ENCODE peak calls at places on chromosomes 5 and 9, in eight cellular contexts. One of them, this sample, is unnamed. For H3K4me1, the result is how much of the 10 kb centered on the place peaks cover.

GRCh38 chr9:22617156-22617555 is 170.5 kb downstream of the DMRTA1 start:
- DNase-seq in colonic mucosa: no peak
- DNase-seq in IMR-90: no peak
- DNase-seq in mammary epithelial cell: no peak
- DNase-seq in kidney: no peak
- DNase-seq in PC-3: peak
- DNase-seq in HCT116: no peak
- DNase-seq in GM12878: no peak
- DNase-seq in this sample: no peak

GRCh38 chr5:173155912-173156311 is 11.6 kb downstream of the BNIP1 start:
- DNase-seq in PC-3: no peak
- DNase-seq in colonic mucosa: no peak
- DNase-seq in HCT116: no peak
- DNase-seq in GM12878: no peak
- DNase-seq in IMR-90: peak
- DNase-seq in mammary epithelial cell: no peak
- DNase-seq in kidney: no peak
- DNase-seq in this sample: no peak

GRCh38 chr5:181263633-181264032 is 2.7 kb upstream of the TRIM52 start:
- DNase-seq in IMR-90: no peak
- DNase-seq in colonic mucosa: no peak
- DNase-seq in GM12878: no peak
- DNase-seq in kidney: no peak
- DNase-seq in HCT116: no peak
- DNase-seq in PC-3: no peak
- DNase-seq in mammary epithelial cell: no peak
- DNase-seq in this sample: no peak

GRCh38 chr9:34589656-34590375 is at the start of gene CNTFR:
- DNase-seq in HCT116: no peak
- DNase-seq in kidney: no peak
- DNase-seq in mammary epithelial cell: no peak
- DNase-seq in PC-3: no peak
- DNase-seq in colonic mucosa: peak
- DNase-seq in GM12878: no peak
- DNase-seq in IMR-90: no peak
- DNase-seq in this sample: no peak

GRCh38 chr9:111301195-111301594 is 28.8 kb downstream of the OR2K2 start:
- DNase-seq in PC-3: peak
- DNase-seq in mammary epithelial cell: peak
- DNase-seq in kidney: no peak
- DNase-seq in colonic mucosa: no peak
- DNase-seq in GM12878: no peak
- DNase-seq in HCT116: no peak
- DNase-seq in IMR-90: peak
- DNase-seq in this sample: peak

GRCh38 chr5:107593009-107593408 is 77.7 kb downstream of the EFNA5 start:
- DNase-seq in PC-3: no peak
- DNase-seq in colonic mucosa: no peak
- DNase-seq in HCT116: no peak
- DNase-seq in kidney: no peak
- DNase-seq in GM12878: no peak
- DNase-seq in IMR-90: no peak
- DNase-seq in mammary epithelial cell: no peak
- DNase-seq in this sample: no peak

GRCh38 chr9:134294228-134295071 is 31.8 kb upstream of the RXRA start:
- DNase-seq in PC-3: no peak
- DNase-seq in GM12878: no peak
- DNase-seq in kidney: peak
- DNase-seq in mammary epithelial cell: no peak
- DNase-seq in IMR-90: no peak
- DNase-seq in HCT116: no peak
- DNase-seq in colonic mucosa: no peak
- DNase-seq in this sample: peak

GRCh38 chr5:56688402-56688801 is 126.9 kb upstream of the MAP3K1 start:
- DNase-seq in IMR-90: no peak
- DNase-seq in kidney: no peak
- DNase-seq in PC-3: no peak
- DNase-seq in colonic mucosa: no peak
- DNase-seq in HCT116: no peak
- DNase-seq in GM12878: no peak
- DNase-seq in mammary epithelial cell: no peak
- DNase-seq in this sample: no peak

GRCh38 chr5:88480245-88480644 is 211.6 kb upstream of the TMEM161B start:
- DNase-seq in mammary epithelial cell: no peak
- DNase-seq in IMR-90: no peak
- DNase-seq in PC-3: no peak
- DNase-seq in kidney: no peak
- DNase-seq in HCT116: no peak
- DNase-seq in colonic mucosa: no peak
- DNase-seq in GM12878: no peak
- DNase-seq in this sample: no peak

GRCh38 chr9:33815781-33816180 is 1.2 kb upstream of the UBE2R2 start:
- DNase-seq in mammary epithelial cell: no peak
- DNase-seq in HCT116: no peak
- DNase-seq in colonic mucosa: no peak
- DNase-seq in kidney: peak
- DNase-seq in GM12878: no peak
- DNase-seq in IMR-90: no peak
- DNase-seq in PC-3: no peak
- DNase-seq in this sample: no peak

GRCh38 chr9:137236936-137237421 is 4.1 kb upstream of the TUBB4B start:
- DNase-seq in GM12878: no peak
- DNase-seq in mammary epithelial cell: no peak
- DNase-seq in HCT116: no peak
- DNase-seq in PC-3: no peak
- DNase-seq in colonic mucosa: no peak
- DNase-seq in IMR-90: no peak
- DNase-seq in kidney: no peak
- DNase-seq in this sample: no peak

GRCh38 chr5:42749020-42749419 is 7.6 kb upstream of the CCDC152 start:
- DNase-seq in mammary epithelial cell: peak
- DNase-seq in GM12878: no peak
- DNase-seq in HCT116: no peak
- DNase-seq in IMR-90: peak
- DNase-seq in PC-3: peak
- DNase-seq in kidney: no peak
- DNase-seq in colonic mucosa: no peak
- DNase-seq in this sample: no peak

GRCh38 chr5:42750507-42750906 is 6.1 kb upstream of the CCDC152 start:
- DNase-seq in IMR-90: no peak
- DNase-seq in mammary epithelial cell: no peak
- DNase-seq in HCT116: no peak
- DNase-seq in GM12878: no peak
- DNase-seq in colonic mucosa: no peak
- DNase-seq in PC-3: no peak
- DNase-seq in kidney: no peak
- DNase-seq in this sample: no peak

GRCh38 chr5:42740920-42741319 is 15.7 kb upstream of the CCDC152 start:
- DNase-seq in PC-3: no peak
- DNase-seq in mammary epithelial cell: no peak
- DNase-seq in kidney: no peak
- DNase-seq in colonic mucosa: no peak
- DNase-seq in IMR-90: no peak
- DNase-seq in GM12878: no peak
- DNase-seq in HCT116: no peak
- DNase-seq in this sample: no peak

GRCh38 chr5:42745856-42746255 is 10.8 kb upstream of the CCDC152 start:
- DNase-seq in mammary epithelial cell: no peak
- DNase-seq in PC-3: no peak
- DNase-seq in IMR-90: no peak
- DNase-seq in HCT116: no peak
- DNase-seq in kidney: no peak
- DNase-seq in GM12878: no peak
- DNase-seq in colonic mucosa: no peak
- DNase-seq in this sample: no peak

GRCh38 chr5:42745426-42745825 is 11.2 kb upstream of the CCDC152 start:
- DNase-seq in mammary epithelial cell: no peak
- DNase-seq in IMR-90: no peak
- DNase-seq in GM12878: no peak
- DNase-seq in HCT116: peak
- DNase-seq in colonic mucosa: peak
- DNase-seq in kidney: no peak
- DNase-seq in PC-3: peak
- DNase-seq in this sample: no peak
- TF ChIP-seq CTCF in mammary epithelial cell: peak
- TF ChIP-seq CTCF in IMR-90: peak
- TF ChIP-seq CTCF in GM12878: peak
- TF ChIP-seq CTCF in HCT116: no peak
- TF ChIP-seq CTCF in colonic mucosa: peak
- TF ChIP-seq CTCF in kidney: peak
- TF ChIP-seq CTCF in PC-3: peak
- TF ChIP-seq CTCF in this sample: peak

GRCh38 chr5:124461857-124462423 is 284.5 kb downstream of the ZNF608 start:
- DNase-seq in PC-3: no peak
- DNase-seq in kidney: no peak
- DNase-seq in HCT116: no peak
- DNase-seq in GM12878: no peak
- DNase-seq in colonic mucosa: no peak
- DNase-seq in mammary epithelial cell: no peak
- DNase-seq in IMR-90: no peak
- DNase-seq in this sample: no peak

GRCh38 chr5:124460666-124461065 is 285.8 kb downstream of the ZNF608 start:
- DNase-seq in colonic mucosa: no peak
- DNase-seq in kidney: no peak
- DNase-seq in mammary epithelial cell: no peak
- DNase-seq in GM12878: no peak
- DNase-seq in HCT116: no peak
- DNase-seq in PC-3: no peak
- DNase-seq in IMR-90: no peak
- DNase-seq in this sample: no peak

GRCh38 chr5:124463840-124464239 is 282.6 kb downstream of the ZNF608 start:
- DNase-seq in PC-3: no peak
- DNase-seq in IMR-90: no peak
- DNase-seq in HCT116: no peak
- DNase-seq in colonic mucosa: no peak
- DNase-seq in mammary epithelial cell: no peak
- DNase-seq in kidney: no peak
- DNase-seq in GM12878: no peak
- DNase-seq in this sample: peak

GRCh38 chr5:124460000-124460399 is 286.4 kb downstream of the ZNF608 start:
- DNase-seq in HCT116: no peak
- DNase-seq in GM12878: no peak
- DNase-seq in colonic mucosa: no peak
- DNase-seq in mammary epithelial cell: no peak
- DNase-seq in IMR-90: no peak
- DNase-seq in kidney: no peak
- DNase-seq in PC-3: no peak
- DNase-seq in this sample: no peak

DNA sequence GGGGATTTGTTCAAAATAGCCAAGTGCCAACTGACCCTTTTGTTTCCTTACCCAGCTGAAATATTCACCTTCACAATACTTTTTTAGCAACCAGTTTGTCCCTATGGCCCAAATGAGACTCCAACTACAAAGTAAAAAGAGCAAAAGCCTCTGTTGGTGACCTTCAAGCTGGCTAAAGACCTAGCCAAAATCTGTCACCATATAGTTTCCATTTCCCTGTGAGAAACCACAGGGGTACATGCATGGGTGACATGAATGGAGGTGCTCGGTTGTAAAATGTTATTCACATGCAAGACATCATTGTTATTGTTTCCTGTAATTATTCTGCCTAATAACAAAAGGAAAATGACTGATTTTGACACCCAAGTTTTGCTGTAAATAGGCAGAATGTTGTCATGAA is 285.3 kb downstream of the ZNF608 start:
- DNase-seq in colonic mucosa: no peak
- DNase-seq in mammary epithelial cell: no peak
- DNase-seq in GM12878: no peak
- DNase-seq in HCT116: no peak
- DNase-seq in IMR-90: no peak
- DNase-seq in PC-3: no peak
- DNase-seq in kidney: no peak
- DNase-seq in this sample: no peak
- H3K4me1 ChIP-seq in colonic mucosa: under half
- H3K4me1 ChIP-seq in mammary epithelial cell: under half
- H3K4me1 ChIP-seq in GM12878: under half
- H3K4me1 ChIP-seq in HCT116: under half
- H3K4me1 ChIP-seq in IMR-90: under half
- H3K4me1 ChIP-seq in PC-3: under half
- H3K4me1 ChIP-seq in kidney: under half
- H3K4me1 ChIP-seq in this sample: under half

GRCh38 chr9:91098203-91098602 is 263.5 kb downstream of the AUH start:
- DNase-seq in PC-3: no peak
- DNase-seq in colonic mucosa: no peak
- DNase-seq in GM12878: no peak
- DNase-seq in mammary epithelial cell: no peak
- DNase-seq in HCT116: no peak
- DNase-seq in IMR-90: no peak
- DNase-seq in kidney: no peak
- DNase-seq in this sample: no peak

GRCh38 chr9:91101598-91102168 is 260.0 kb downstream of the AUH start:
- DNase-seq in colonic mucosa: no peak
- DNase-seq in kidney: no peak
- DNase-seq in HCT116: no peak
- DNase-seq in PC-3: no peak
- DNase-seq in mammary epithelial cell: no peak
- DNase-seq in IMR-90: no peak
- DNase-seq in GM12878: no peak
- DNase-seq in this sample: no peak

GRCh38 chr9:91100878-91101450 is 260.8 kb downstream of the AUH start:
- DNase-seq in PC-3: no peak
- DNase-seq in kidney: no peak
- DNase-seq in HCT116: no peak
- DNase-seq in mammary epithelial cell: no peak
- DNase-seq in GM12878: no peak
- DNase-seq in colonic mucosa: no peak
- DNase-seq in IMR-90: peak
- DNase-seq in this sample: peak

GRCh38 chr9:91102269-91102668 is 259.4 kb downstream of the AUH start:
- DNase-seq in IMR-90: no peak
- DNase-seq in GM12878: no peak
- DNase-seq in mammary epithelial cell: no peak
- DNase-seq in colonic mucosa: no peak
- DNase-seq in HCT116: no peak
- DNase-seq in PC-3: no peak
- DNase-seq in kidney: no peak
- DNase-seq in this sample: no peak

DNA sequence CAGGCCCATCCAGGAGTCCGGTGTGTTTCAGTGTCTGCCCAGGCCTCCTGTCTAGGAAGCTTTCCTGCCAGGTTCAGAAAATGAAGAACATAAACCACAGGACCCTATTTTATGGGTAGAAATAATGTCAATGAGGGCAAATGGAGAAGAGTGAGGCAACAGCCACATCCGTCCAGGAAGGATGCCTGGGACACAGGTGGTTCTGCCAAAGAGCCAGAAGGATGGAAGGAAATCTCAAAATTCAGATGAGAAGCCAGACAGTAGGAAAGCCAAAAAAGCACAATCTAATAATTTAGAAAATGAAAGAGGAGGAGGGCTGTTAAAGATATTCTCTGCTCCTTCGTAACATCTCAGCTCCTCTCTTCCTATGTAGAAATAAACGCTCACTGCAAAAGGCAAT is 262.2 kb downstream of the AUH start:
- DNase-seq in GM12878: no peak
- DNase-seq in PC-3: no peak
- DNase-seq in mammary epithelial cell: no peak
- DNase-seq in IMR-90: no peak
- DNase-seq in HCT116: no peak
- DNase-seq in kidney: no peak
- DNase-seq in colonic mucosa: no peak
- DNase-seq in this sample: no peak
- H3K9ac ChIP-seq in GM12878: no peak
- H3K9ac ChIP-seq in PC-3: peak
- H3K9ac ChIP-seq in mammary epithelial cell: no peak
- H3K9ac ChIP-seq in IMR-90: no peak
- H3K9ac ChIP-seq in HCT116: no peak
- H3K9ac ChIP-seq in kidney: no peak
- H3K9ac ChIP-seq in colonic mucosa: no peak
- H3K9ac ChIP-seq in this sample: no peak

GRCh38 chr9:69745716-69746538 is 13.9 kb downstream of the PTAR1 start:
- DNase-seq in kidney: no peak
- DNase-seq in mammary epithelial cell: no peak
- DNase-seq in IMR-90: peak
- DNase-seq in PC-3: peak
- DNase-seq in colonic mucosa: no peak
- DNase-seq in HCT116: no peak
- DNase-seq in GM12878: no peak
- DNase-seq in this sample: peak
- TF ChIP-seq CTCF in kidney: peak
- TF ChIP-seq CTCF in mammary epithelial cell: no peak
- TF ChIP-seq CTCF in IMR-90: peak
- TF ChIP-seq CTCF in PC-3: peak
- TF ChIP-seq CTCF in colonic mucosa: no peak
- TF ChIP-seq CTCF in HCT116: no peak
- TF ChIP-seq CTCF in GM12878: no peak
- TF ChIP-seq CTCF in this sample: peak

This sample was measured in fibroblast of lung.